ENCODE peak calls at places on chromosomes 3 and 15, in five cellular contexts. Y is stimulated activated CD4-positive, alpha-beta T cell treated with anti-CD3 and anti-CD28 coated beads, Interleukin-2, amount 100 ng/mL, for 48 hours; I is activated naive CD4-positive, alpha-beta T cell; W is NCI-H2107; Q is HCT116. B is an unnamed sample.

GRCh38 chr3:187021748-187022402 is 91.5 kb downstream of the ST6GAL1 start:
- DNase-seq in W (no peak), Q (no peak), I (no peak), Y (no peak), B (no peak)

GRCh38 chr15:58434334-58434888 is 2.6 kb downstream of the LIPC start:
- DNase-seq in I (no peak), Y (no peak), Q (no peak), W (no peak), B (no peak)

GRCh38 chr3:188049890-188050530 is 103.9 kb upstream of the LPP start:
- DNase-seq in Y (peak), W (no peak), I (no peak), Q (no peak), B (no peak)

GRCh38 chr3:118755402-118755801 is 279.2 kb downstream of the IGSF11 start:
- DNase-seq in Y (no peak), I (no peak), W (no peak), Q (no peak), B (no peak)

GRCh38 chr3:184171562-184171961 is 3.1 kb upstream of the AP2M1 start:
- DNase-seq in W (no peak), Y (no peak), I (no peak), Q (no peak), B (no peak)

GRCh38 chr15:56869573-56869972 is 48.9 kb upstream of the TCF12 start:
- DNase-seq in Q (peak), W (no peak), I (no peak), Y (peak), B (peak)

GRCh38 chr3:173396191-173397041 is 1.1 kb upstream of the NLGN1 start:
- DNase-seq in W (peak), I (no peak), Q (no peak), Y (no peak), B (no peak)

GRCh38 chr3:16768956-16769355 is 115.8 kb upstream of the PLCL2 start:
- DNase-seq in Y (no peak), Q (no peak), I (no peak), W (no peak), B (no peak)

GRCh38 chr15:84985158-84985557 is 3.5 kb downstream of the PDE8A start:
- DNase-seq in W (no peak), I (no peak), Q (no peak), Y (no peak), B (no peak)

GRCh38 chr3:163543558-163544189 is 1534.6 kb downstream of the SI start:
- DNase-seq in W (no peak), I (no peak), Y (no peak), Q (no peak), B (no peak)

GRCh38 chr15:49863431-49864205 is 242.8 kb downstream of the DTWD1 start:
- DNase-seq in W (no peak), Q (no peak), I (no peak), Y (no peak), B (no peak)

GRCh38 chr3:67028385-67028784 is 30.3 kb downstream of the KBTBD8 start:
- DNase-seq in I (no peak), Y (no peak), Q (no peak), W (no peak), B (no peak)

GRCh38 chr3:120497318-120497717 is 46.5 kb upstream of the FSTL1 start:
- DNase-seq in I (no peak), Q (no peak), Y (no peak), W (no peak), B (no peak)

GRCh38 chr15:57036352-57036751 is 117.9 kb downstream of the TCF12 start:
- DNase-seq in W (no peak), I (no peak), Q (no peak), Y (no peak), B (no peak)

GRCh38 chr15:99143655-99144610 is 39.1 kb downstream of the SYNM start:
- DNase-seq in I (no peak), Y (no peak), W (no peak), Q (no peak), B (no peak)

GRCh38 chr3:139074565-139075115 is 29.9 kb upstream of the PRR23C start:
- DNase-seq in Q (no peak), W (no peak), Y (no peak), I (no peak), B (no peak)

GRCh38 chr15:80721476-80721875 is 26.4 kb downstream of the ABHD17C start:
- DNase-seq in Y (no peak), W (no peak), I (no peak), Q (no peak), B (no peak)

GRCh38 chr3:168123211-168124173 is 27.8 kb upstream of the GOLIM4 start:
- DNase-seq in Q (no peak), Y (no peak), W (no peak), I (no peak), B (no peak)

GRCh38 chr3:49614936-49615335 is 59.2 kb upstream of the APEH start:
- DNase-seq in I (no peak), W (no peak), Y (no peak), Q (no peak), B (no peak)

GRCh38 chr15:101225658-101226057 is 26.2 kb downstream of the CHSY1 start:
- DNase-seq in Q (no peak), I (no peak), W (no peak), Y (no peak), B (no peak)

GRCh38 chr3:179801263-179801662 is 148.4 kb downstream of the USP13 start:
- DNase-seq in Y (no peak), Q (no peak), I (no peak), W (no peak), B (no peak)

GRCh38 chr3:162441716-162442115 is 945.1 kb downstream of the OTOL1 start:
- DNase-seq in Q (no peak), Y (no peak), W (no peak), I (no peak), B (no peak)

GRCh38 chr3:16090013-16090412 is 84.5 kb upstream of the GALNT15 start:
- DNase-seq in I (no peak), Q (no peak), W (no peak), Y (no peak), B (no peak)

GRCh38 chr3:58874248-58874741 is 175.5 kb downstream of the CFAP20DC start:
- DNase-seq in Q (peak), Y (no peak), I (no peak), W (no peak), B (no peak)

GRCh38 chr3:39577541-39577940 is 110.1 kb downstream of the MOBP start:
- DNase-seq in Q (no peak), Y (no peak), W (no peak), I (no peak), B (no peak)

GRCh38 chr15:89776274-89777072 is at the start of gene MESP2:
- DNase-seq in Q (peak), I (no peak), W (no peak), Y (peak), B (peak)

GRCh38 chr3:129033151-129033550 is 27.4 kb upstream of the GP9 start:
- DNase-seq in Q (no peak), I (no peak), W (no peak), Y (no peak), B (no peak)

GRCh38 chr15:84926491-84927220 is 42.2 kb downstream of the SLC28A1 start:
- DNase-seq in W (no peak), I (no peak), Q (no peak), Y (no peak), B (no peak)

GRCh38 chr3:142385078-142385477 is 62.8 kb downstream of the XRN1 start:
- DNase-seq in Y (no peak), I (no peak), Q (no peak), W (no peak), B (no peak)

GRCh38 chr3:83189634-83190033 is 1428.2 kb upstream of the GBE1 start:
- DNase-seq in Y (no peak), Q (no peak), W (no peak), I (no peak), B (no peak)

GRCh38 chr3:53196575-53197407 is 35.8 kb downstream of the PRKCD start:
- DNase-seq in W (no peak), I (no peak), Y (peak), Q (peak), B (peak)

GRCh38 chr3:153026026-153026425 is 136.0 kb upstream of the RAP2B start:
- DNase-seq in Y (no peak), Q (peak), W (no peak), I (no peak), B (no peak)

GRCh38 chr3:9875448-9875847 is 4.6 kb downstream of the CIDEC start:
- DNase-seq in Q (no peak), Y (no peak), I (no peak), W (no peak), B (no peak)

GRCh38 chr3:182971637-182972036 is 8.7 kb downstream of the DCUN1D1 start:
- DNase-seq in Q (no peak), Y (no peak), I (no peak), W (no peak), B (no peak)